ENCODE peak calls at places on chromosomes 2 and 18, in six cellular contexts. L is Daoy, A is KBM-7, J is fibroblast of mammary gland, E is iris pigment epithelial cell, M is AML-193. Y is an unnamed sample.

GRCh38 chr2:146652311-146652710 is 1192.5 kb upstream of the ACVR2A start:
- DNase-seq in L (no peak), A (no peak), J (no peak), E (peak; percentile 93), M (no peak), Y (no peak)

GRCh38 chr2:216006164-216006663 is 7.1 kb downstream of the MREG start:
- DNase-seq in L (peak; percentile 75), A (peak; percentile 73), J (peak; percentile 49), E (peak; percentile 14), M (peak; percentile 71), Y (peak; percentile 29)

GRCh38 chr2:120482334-120482733 is 136.4 kb downstream of the INHBB start:
- DNase-seq in L (no peak), A (no peak), J (no peak), E (no peak), M (no peak), Y (no peak)

GRCh38 chr18:51801515-51801914 is 538.5 kb upstream of the DCC start:
- DNase-seq in L (no peak), A (no peak), J (no peak), E (no peak), M (no peak), Y (no peak)

GRCh38 chr2:239519081-239519920 is 118.5 kb upstream of the HDAC4 start:
- DNase-seq in L (no peak), A (no peak), J (no peak), E (no peak), M (no peak), Y (no peak)

GRCh38 chr18:24659837-24660720 is 199.6 kb downstream of the HRH4 start:
- DNase-seq in L (peak; percentile 24), A (peak; percentile 53), J (peak; percentile 39), E (no peak), M (no peak), Y (no peak)

GRCh38 chr2:192029089-192029488 is 165.6 kb downstream of the TMEFF2 start:
- DNase-seq in L (peak; percentile 26), A (peak; percentile 24), J (peak; percentile 46), E (peak; percentile 70), M (no peak), Y (no peak)

GRCh38 chr18:59448546-59448945 is 89.5 kb upstream of the LMAN1 start:
- DNase-seq in L (no peak), A (no peak), J (peak; percentile 95), E (peak; percentile 63), M (no peak), Y (no peak)

GRCh38 chr18:58009166-58009565 is 34.9 kb upstream of the NEDD4L start:
- DNase-seq in L (no peak), A (no peak), J (peak; percentile 70), E (no peak), M (no peak), Y (no peak)

GRCh38 chr2:71538656-71539265 is 85.4 kb downstream of the DYSF start:
- DNase-seq in L (no peak), A (no peak), J (no peak), E (no peak), M (no peak), Y (no peak)

GRCh38 chr2:62423883-62424458 is 82.0 kb downstream of the TMEM17 start:
- DNase-seq in L (no peak), A (no peak), J (no peak), E (no peak), M (no peak), Y (no peak)

GRCh38 chr18:62715829-62716678 is 713 bp downstream of the PHLPP1 start:
- DNase-seq in L (peak; percentile 70), A (peak; percentile 52), J (peak; percentile 59), E (peak; percentile 79), M (peak; percentile 19), Y (peak; percentile 80)

GRCh38 chr2:48715956-48716355 is 39.6 kb downstream of the LHCGR start:
- DNase-seq in L (no peak), A (no peak), J (peak; percentile 19), E (peak; percentile 86), M (no peak), Y (no peak)

GRCh38 chr2:200968162-200968561 is 4.7 kb upstream of the ORC2 start:
- DNase-seq in L (no peak), A (no peak), J (no peak), E (no peak), M (no peak), Y (no peak)

GRCh38 chr2:108165750-108166149 is 74.0 kb upstream of the SULT1C3 start:
- DNase-seq in L (no peak), A (no peak), J (no peak), E (no peak), M (no peak), Y (no peak)

GRCh38 chr18:46152436-46152807 is 48.2 kb downstream of the HAUS1 start:
- DNase-seq in L (peak; percentile 86), A (no peak), J (peak; percentile 83), E (peak; percentile 71), M (no peak), Y (no peak)

GRCh38 chr2:150286730-150287362 is 200.6 kb downstream of the RND3 start:
- DNase-seq in L (no peak), A (no peak), J (no peak), E (no peak), M (no peak), Y (no peak)

GRCh38 chr2:76039505-76039904 is 328.8 kb upstream of the GCFC2 start:
- DNase-seq in L (no peak), A (peak; percentile 2), J (no peak), E (no peak), M (no peak), Y (no peak)

GRCh38 chr2:69816923-69817542 is 12.4 kb upstream of the GMCL1 start:
- DNase-seq in L (peak; percentile 68), A (peak; percentile 89), J (peak; percentile 89), E (peak; percentile 87), M (peak; percentile 82), Y (peak; percentile 49)

GRCh38 chr2:69830045-69830905 is 815 bp downstream of the GMCL1 start:
- DNase-seq in L (peak; percentile 40), A (peak; percentile 69), J (peak; percentile 32), E (peak; percentile 20), M (peak; percentile 49), Y (no peak)

GRCh38 chr2:167310442-167310841 is 422.2 kb downstream of the XIRP2 start:
- DNase-seq in L (no peak), A (no peak), J (no peak), E (no peak), M (no peak), Y (no peak)

GRCh38 chr2:102801098-102801718 is 39.4 kb downstream of the TMEM182 start:
- DNase-seq in L (no peak), A (peak; percentile 30), J (peak; percentile 36), E (peak; percentile 21), M (no peak), Y (no peak)

GRCh38 chr2:30034052-30034775 is 112.6 kb upstream of the YPEL5 start:
- DNase-seq in L (no peak), A (no peak), J (no peak), E (no peak), M (no peak), Y (no peak)

GRCh38 chr2:134663451-134663850 is 55.3 kb downstream of the TMEM163 start:
- DNase-seq in L (no peak), A (no peak), J (no peak), E (no peak), M (no peak), Y (no peak)

GRCh38 chr2:38416296-38417036 is 39.4 kb upstream of the ATL2 start:
- DNase-seq in L (peak; percentile 36), A (no peak), J (no peak), E (no peak), M (no peak), Y (no peak)

GRCh38 chr2:95159690-95160449 is at the start of gene ZNF514:
- DNase-seq in L (peak; percentile 73), A (peak; percentile 44), J (peak; percentile 52), E (peak; percentile 87), M (peak; percentile 65), Y (peak; percentile 73)

GRCh38 chr18:42271656-42272355 is 316.8 kb downstream of the PIK3C3 start:
- DNase-seq in L (no peak), A (no peak), J (no peak), E (no peak), M (no peak), Y (no peak)

GRCh38 chr2:101439716-101440115 is 35.2 kb downstream of the RFX8 start:
- DNase-seq in L (no peak), A (no peak), J (no peak), E (no peak), M (no peak), Y (no peak)

Y was measured in stimulated activated effector memory CD8-positive, alpha-beta T cell treated with anti-CD3 and anti-CD28 coated beads, Interleukin-12 subunit alpha, Interleukin-12 subunit beta, amount 100 ng/mL, for 72 hours.